ENCODE peak calls at places on chromosomes 1 and 21, in ten cellular contexts. O, Q, B, P, S, W, G, C, E and F are unnamed samples.

GRCh38 chr1:154746620-154747299 is 123.3 kb downstream of the KCNN3 start:
- DNase-seq in O (no peak), Q (no peak), B (no peak), P (no peak), S (no peak), W (no peak), G (no peak), C (no peak), E (no peak), F (no peak)

GRCh38 chr1:28323720-28324119 is 5.1 kb upstream of the MED18 start:
- DNase-seq in O (no peak), Q (no peak), B (no peak), P (no peak), S (no peak), W (no peak), G (no peak), C (no peak), E (no peak), F (no peak)

GRCh38 chr1:74689800-74690696 is 16.5 kb upstream of the ERICH3 start:
- DNase-seq in O (no peak), Q (no peak), B (peak), P (no peak), S (peak), W (peak), G (peak), C (peak), E (no peak), F (no peak)

GRCh38 chr21:45974073-45975016 is 7.2 kb upstream of the COL6A1 start:
- DNase-seq in O (no peak), Q (no peak), B (peak), P (peak), S (no peak), W (no peak), G (peak), C (no peak), E (no peak), F (no peak)

GRCh38 chr1:228477263-228477662 is 9.9 kb upstream of the RNF187 start:
- DNase-seq in O (no peak), Q (no peak), B (no peak), P (no peak), S (no peak), W (no peak), G (no peak), C (no peak), E (no peak), F (no peak)

GRCh38 chr1:26608895-26609294 is 79.3 kb downstream of the RPS6KA1 start:
- DNase-seq in O (no peak), Q (no peak), B (peak), P (no peak), S (no peak), W (no peak), G (no peak), C (no peak), E (no peak), F (no peak)

GRCh38 chr1:43304287-43304615 is 3.5 kb downstream of the TIE1 start:
- DNase-seq in O (no peak), Q (no peak), B (no peak), P (peak), S (no peak), W (no peak), G (no peak), C (no peak), E (no peak), F (no peak)

GRCh38 chr1:153217212-153217611 is at the start of gene PRR9:
- DNase-seq in O (no peak), Q (no peak), B (no peak), P (no peak), S (no peak), W (no peak), G (no peak), C (no peak), E (no peak), F (no peak)

GRCh38 chr1:55718758-55719671 is 503.9 kb upstream of the USP24 start:
- DNase-seq in O (no peak), Q (no peak), B (peak), P (no peak), S (no peak), W (no peak), G (no peak), C (no peak), E (peak), F (no peak)

GRCh38 chr1:15214507-15214906 is 32.5 kb upstream of the FHAD1 start:
- DNase-seq in O (no peak), Q (no peak), B (peak), P (no peak), S (no peak), W (no peak), G (no peak), C (no peak), E (no peak), F (no peak)

GRCh38 chr1:26378088-26378878 is 5.7 kb upstream of the ZNF683 start:
- DNase-seq in O (no peak), Q (peak), B (peak), P (peak), S (peak), W (no peak), G (no peak), C (peak), E (peak), F (peak)